ENCODE peak calls at places on chromosome 20, in ten cellular contexts. E is NAMALWA; T is body of pancreas; A is HuH-7.5; W is fibroblast of mammary gland; N is small intestine; X is activated CD8-positive, alpha-beta memory T cell treated with anti-CD3 and anti-CD28 coated beads for 4 hours; Z is stimulated activated CD4-positive, alpha-beta T cell treated with anti-CD3 and anti-CD28 coated beads, Interleukin-12 subunit alpha, Interleukin-12 subunit beta, amount 100 ng/mL, for 4 hours; L is activated B cell treated with CpG ODN at 0.5 μM for 24 hours; R is GM04504. M is an unnamed sample.

GRCh38 chr20:33132858-33133615 is 34.9 kb upstream of the BPIFA2 start:
- DNase-seq in L (no peak), E (no peak), T (no peak), Z (no peak), W (no peak), N (no peak), X (no peak), R (no peak), A (no peak), M (no peak)

GRCh38 chr20:62590301-62591121 is 51.8 kb upstream of the SLCO4A1 start:
- DNase-seq in E (no peak), A (no peak), T (no peak), R (peak; percentile 48), N (no peak), W (peak; percentile 82), Z (no peak), X (no peak), L (no peak), M (no peak)

GRCh38 chr20:6122111-6122872 is 538 bp downstream of the FERMT1 start:
- DNase-seq in R (no peak), E (no peak), X (no peak), Z (no peak), T (peak; percentile 17), W (peak; percentile 18), N (peak; percentile 42), L (no peak), A (no peak), M (peak; percentile 53)

GRCh38 chr20:36754656-36755222 is 8.8 kb upstream of the NDRG3 start:
- DNase-seq in L (no peak), A (peak; percentile 58), N (peak; percentile 75), T (peak; percentile 38), W (peak; percentile 82), Z (no peak), X (no peak), E (peak; percentile 80), R (peak; percentile 56), M (peak; percentile 58)

GRCh38 chr20:32945710-32946221 is 58.5 kb downstream of the SUN5 start:
- DNase-seq in W (peak; percentile 21), N (peak; percentile 26), R (no peak), T (no peak), X (no peak), A (peak; percentile 35), Z (no peak), L (no peak), E (peak; percentile 57), M (no peak)

GRCh38 chr20:6921717-6922386 is 154.4 kb downstream of the BMP2 start:
- DNase-seq in Z (no peak), T (no peak), E (no peak), A (no peak), W (no peak), N (no peak), R (no peak), X (no peak), L (no peak), M (no peak)

GRCh38 chr20:57650266-57650665 is 30.0 kb upstream of the ZBP1 start:
- DNase-seq in L (no peak), N (no peak), W (no peak), T (no peak), R (no peak), A (no peak), Z (no peak), E (no peak), X (no peak), M (no peak)

GRCh38 chr20:33859751-33860150 is 48.6 kb downstream of the CHMP4B start:
- DNase-seq in T (no peak), W (no peak), R (no peak), N (no peak), Z (no peak), A (no peak), E (no peak), L (no peak), X (no peak), M (no peak)

GRCh38 chr20:19130613-19130984 is 81.8 kb upstream of the SLC24A3 start:
- DNase-seq in X (no peak), W (no peak), Z (no peak), E (no peak), R (no peak), A (no peak), T (no peak), N (no peak), L (no peak), M (no peak)

GRCh38 chr20:61816606-61817005 is 249.1 kb downstream of the TAF4 start:
- DNase-seq in L (no peak), A (no peak), R (no peak), T (no peak), Z (no peak), N (no peak), W (no peak), E (no peak), X (no peak), M (no peak)

GRCh38 chr20:11394145-11394833 is 523.4 kb upstream of the BTBD3 start:
- DNase-seq in E (no peak), L (no peak), Z (no peak), T (no peak), A (no peak), R (peak; percentile 86), N (no peak), X (no peak), W (peak; percentile 90), M (no peak)

GRCh38 chr20:62766716-62767115 is 29.6 kb upstream of the MRGBP start:
- DNase-seq in W (no peak), T (peak; percentile 68), X (no peak), Z (no peak), R (no peak), A (no peak), N (peak; percentile 52), E (no peak), L (no peak), M (no peak)

GRCh38 chr20:61931476-61932198 is 134.0 kb downstream of the TAF4 start:
- DNase-seq in E (no peak), N (no peak), L (peak; percentile 6), W (no peak), A (no peak), R (no peak), T (no peak), Z (no peak), X (no peak), M (no peak)

GRCh38 chr20:42886801-42887200 is 302.9 kb downstream of the PTPRT start:
- DNase-seq in Z (no peak), N (no peak), A (no peak), L (no peak), W (no peak), E (no peak), T (no peak), R (no peak), X (no peak), M (no peak)

M was measured in ecto neural progenitor cell.